ENCODE peak calls at places on chromosomes 16 and 17, in seven cellular contexts. L is transverse colon, Z is K562, H is prostate gland, Y is HepG2, P is SK-N-SH, W is HCT116. O is an unnamed sample.
A peak's percentile ranks its signal among the peaks of the same experiment; 100 is the strongest.

GRCh38 chr17:74049167-74049797 is 154.2 kb upstream of the RPL38 start:
- DNase-seq in L (no peak), Z (no peak), H (no peak), Y (no peak), P (peak; percentile 36), W (no peak), O (no peak)

GRCh38 chr16:15055141-15056053 is 477 bp downstream of the NTAN1 start:
- DNase-seq in L (peak; percentile 69), Z (peak; percentile 34), H (no peak), Y (peak; percentile 34), P (no peak), W (no peak), O (peak; percentile 79)

GRCh38 chr17:39678340-39679116 is 9.3 kb downstream of the PGAP3 start:
- DNase-seq in L (peak; percentile 91), Z (no peak), H (no peak), Y (no peak), P (no peak), W (no peak), O (peak; percentile 56)

GRCh38 chr17:7018331-7018964 is 4.4 kb upstream of the BCL6B start:
- DNase-seq in L (peak; percentile 34), Z (no peak), H (no peak), Y (no peak), P (no peak), W (no peak), O (no peak)

GRCh38 chr16:20301840-20302239 is 25.5 kb downstream of the GP2 start:
- DNase-seq in L (no peak), Z (no peak), H (no peak), Y (no peak), P (no peak), W (no peak), O (no peak)

GRCh38 chr17:19578545-19578944 is 44.9 kb downstream of the SLC47A1 start:
- DNase-seq in L (no peak), Z (no peak), H (no peak), Y (no peak), P (peak; percentile 85), W (no peak), O (no peak)

GRCh38 chr16:5490499-5490898 is 392.9 kb upstream of the EEF2KMT start:
- DNase-seq in L (peak; percentile 69), Z (peak; percentile 71), H (peak; percentile 5), Y (peak; percentile 43), P (peak; percentile 70), W (peak; percentile 15), O (no peak)

GRCh38 chr16:64089697-64090096 is 1032.2 kb downstream of the CDH11 start:
- DNase-seq in L (no peak), Z (peak; percentile 2), H (no peak), Y (peak; percentile 50), P (peak; percentile 13), W (no peak), O (no peak)

GRCh38 chr17:80827646-80828643 is 163.7 kb upstream of the CHMP6 start:
- DNase-seq in L (no peak), Z (no peak), H (no peak), Y (no peak), P (no peak), W (no peak), O (peak; percentile 62)

GRCh38 chr17:6000426-6000825 is 69.8 kb upstream of the WSCD1 start:
- DNase-seq in L (no peak), Z (no peak), H (no peak), Y (no peak), P (no peak), W (no peak), O (no peak)

GRCh38 chr17:8360260-8360659 is 16.2 kb downstream of the KRABD2 start:
- DNase-seq in L (no peak), Z (no peak), H (no peak), Y (no peak), P (no peak), W (no peak), O (no peak)

GRCh38 chr17:6641374-6641818 is 536 bp downstream of the TXNDC17 start:
- DNase-seq in L (no peak), Z (peak; percentile 37), H (no peak), Y (no peak), P (no peak), W (no peak), O (no peak)

GRCh38 chr16:78639775-78640174 is 540.3 kb downstream of the WWOX start:
- DNase-seq in L (no peak), Z (no peak), H (no peak), Y (no peak), P (no peak), W (no peak), O (no peak)

GRCh38 chr16:75251280-75252048 is at the start of gene BCAR1:
- DNase-seq in L (peak; percentile 88), Z (peak; percentile 92), H (peak; percentile 88), Y (peak; percentile 86), P (peak; percentile 97), W (no peak), O (no peak)

GRCh38 chr17:41439375-41439774 is 1.4 kb downstream of the KRT38 start:
- DNase-seq in L (no peak), Z (no peak), H (no peak), Y (peak; percentile 76), P (no peak), W (no peak), O (no peak)

GRCh38 chr17:59221159-59221847 is 992 bp downstream of the GDPD1 start:
- DNase-seq in L (no peak), Z (no peak), H (no peak), Y (no peak), P (peak; percentile 80), W (no peak), O (no peak)

GRCh38 chr16:31202402-31203385 is at the start of gene PYCARD:
- DNase-seq in L (peak; percentile 82), Z (peak; percentile 41), H (peak; percentile 21), Y (no peak), P (peak; percentile 60), W (no peak), O (peak; percentile 80)

GRCh38 chr17:2335726-2336214 is 487 bp downstream of the TSR1 start:
- DNase-seq in L (peak; percentile 11), Z (no peak), H (no peak), Y (no peak), P (peak; percentile 40), W (no peak), O (no peak)

DNA sequence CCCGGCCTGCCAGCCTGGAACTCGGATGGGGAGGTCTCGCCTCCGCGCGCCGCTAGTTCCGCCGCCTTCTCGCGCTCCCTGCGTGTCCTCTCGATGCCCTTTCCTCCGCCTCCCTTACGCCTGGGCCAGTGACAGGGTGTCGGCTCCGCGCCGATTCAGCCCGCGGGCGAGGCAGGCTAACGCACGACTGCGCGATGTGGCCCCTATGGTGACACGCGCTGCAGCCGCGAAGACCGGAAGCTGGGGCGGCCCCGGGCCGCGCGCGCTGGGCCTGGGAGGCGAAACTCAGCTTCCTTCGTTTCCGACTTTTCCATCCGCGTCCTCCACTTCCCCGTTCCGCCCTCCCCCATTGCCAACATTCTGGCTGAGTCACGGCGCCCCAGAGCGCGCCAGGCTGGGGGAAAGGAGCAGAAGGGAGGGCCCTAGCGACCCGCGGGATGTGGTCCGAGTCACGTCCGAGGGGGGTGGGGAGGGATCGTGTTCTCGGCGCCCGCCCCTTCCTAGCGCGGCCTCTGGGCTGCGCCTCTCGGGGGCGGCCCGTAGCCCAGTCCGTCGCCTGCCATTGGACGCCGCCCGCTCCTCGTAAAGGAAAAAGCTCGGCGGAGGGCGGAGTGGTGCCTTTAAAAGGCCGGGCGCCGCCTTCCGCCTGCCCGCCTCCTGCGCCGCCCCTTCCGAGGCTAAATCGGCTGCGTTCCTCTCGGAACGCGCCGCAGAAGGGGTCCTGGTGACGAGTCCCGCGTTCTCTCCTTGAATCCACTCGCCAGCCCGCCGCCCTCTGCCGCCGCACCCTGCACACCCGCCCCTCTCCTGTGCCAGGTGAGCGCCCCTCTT is at the start of gene ALDOA:
- DNase-seq in L (peak; percentile 97), Z (peak; percentile 99), H (peak; percentile 98), Y (peak; percentile 96), P (peak; percentile 96), W (peak; percentile 93), O (peak; percentile 99)
- TF ChIP-seq CTCF in L (peak; percentile 29), Z (no peak), H (peak; percentile 2), Y (peak; percentile 19), P (no peak), W (no peak), O (no peak)

DNA sequence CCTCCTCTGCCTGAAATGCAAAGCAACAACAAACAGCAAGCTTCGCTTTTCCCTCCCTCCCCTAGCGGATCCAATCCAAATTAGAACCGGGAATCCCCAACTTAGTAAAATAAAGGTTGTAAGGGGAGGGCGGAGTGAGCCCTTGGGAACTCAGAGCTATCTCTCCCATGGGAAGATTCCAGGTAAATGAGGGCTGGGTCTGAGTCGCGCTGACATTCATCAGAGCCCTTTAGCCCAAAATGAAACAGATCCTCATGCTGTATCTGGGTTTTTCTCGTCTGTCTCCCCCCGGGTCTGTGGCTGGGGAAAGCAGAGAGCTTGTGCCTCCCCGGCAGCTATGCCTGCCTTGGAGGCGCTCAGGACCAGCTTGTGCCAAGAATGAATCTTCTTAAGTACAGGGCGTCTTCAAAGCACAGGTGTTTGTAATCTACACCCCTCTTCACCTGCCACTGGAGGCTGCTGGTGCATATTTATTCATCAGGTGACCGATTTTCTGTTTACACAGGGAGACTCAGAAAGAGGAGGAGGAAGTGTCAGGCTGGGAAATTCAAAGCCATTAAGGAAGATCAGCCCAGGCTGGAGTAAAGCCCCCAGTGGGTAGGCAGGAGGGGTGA is 55.0 kb upstream of the GSE1 start:
- DNase-seq in L (peak; percentile 81), Z (peak; percentile 58), H (peak; percentile 65), Y (no peak), P (no peak), W (no peak), O (no peak)
- H3K27ac ChIP-seq in L (peak overlapping the region; percentile 98), Z (peak overlapping the region; percentile 97), H (peak overlapping the region; percentile 83), Y (peak overlapping the region; percentile 73), P (peak overlapping the region; percentile 99), W (peak overlapping the region; percentile 26), O (peak overlapping the region; percentile 85)

GRCh38 chr16:4450921-4451619 is 23.4 kb downstream of the NMRAL1 start:
- DNase-seq in L (no peak), Z (no peak), H (no peak), Y (no peak), P (no peak), W (no peak), O (no peak)

GRCh38 chr16:4454618-4455017 is 19.8 kb downstream of the NMRAL1 start:
- DNase-seq in L (no peak), Z (no peak), H (no peak), Y (no peak), P (no peak), W (no peak), O (no peak)

GRCh38 chr16:4455081-4455480 is 19.3 kb downstream of the NMRAL1 start:
- DNase-seq in L (no peak), Z (no peak), H (no peak), Y (no peak), P (no peak), W (no peak), O (no peak)

GRCh38 chr16:4452674-4453073 is 21.8 kb downstream of the NMRAL1 start:
- DNase-seq in L (no peak), Z (no peak), H (no peak), Y (no peak), P (no peak), W (no peak), O (no peak)

DNA sequence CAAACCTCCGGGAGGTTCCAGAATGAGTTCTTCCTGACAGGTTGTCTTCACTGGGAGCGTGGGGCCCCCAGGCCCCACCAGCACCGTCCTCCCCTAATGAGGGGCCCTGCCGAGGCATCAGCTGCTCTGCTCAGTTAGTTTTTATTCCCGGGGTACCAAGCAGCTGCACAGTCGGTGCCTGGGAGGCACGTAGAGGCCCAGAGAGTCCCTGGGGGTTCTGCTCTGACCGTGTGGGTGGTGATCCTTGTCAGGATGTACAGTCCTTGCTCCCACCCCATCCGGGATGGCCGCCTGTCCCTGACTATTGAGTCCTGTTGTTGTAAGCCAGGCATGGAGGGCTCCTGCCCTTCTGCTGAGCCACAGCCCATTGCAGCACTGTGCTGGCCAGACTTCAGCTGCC is 18.5 kb downstream of the NMRAL1 start:
- DNase-seq in L (no peak), Z (no peak), H (no peak), Y (no peak), P (no peak), W (no peak), O (no peak)
- TF ChIP-seq POLR2AphosphoS5 in L (no peak), Z (no peak), H (no peak), Y (no peak), P (no peak), W (no peak), O (no peak)

GRCh38 chr17:11871773-11872172 is 125.5 kb downstream of the ZNF18 start:
- DNase-seq in L (no peak), Z (peak; percentile 16), H (no peak), Y (no peak), P (peak; percentile 21), W (no peak), O (no peak)
- TF ChIP-seq CTCF in L (no peak), Z (peak; percentile 53), H (no peak), Y (peak; percentile 24), P (no peak), W (no peak), O (no peak)

O was measured in suprapubic skin.